ENCODE peak calls at places on chromosomes 3 and 15, in five cellular contexts. P is GM12878, V is ascending aorta, S is psoas muscle, Y is endothelial cell of umbilical vein. L is an unnamed sample. For H3K4me1, the result is how much of the 10 kb centered on the place peaks cover.

GRCh38 chr15:101107625-101108457 is 144.0 kb downstream of the CHSY1 start:
- DNase-seq in S (no peak), P (no peak), V (no peak), Y (no peak), L (peak)

GRCh38 chr3:158679547-158680000 is 7.1 kb upstream of the LXN start:
- DNase-seq in S (no peak), Y (no peak), V (no peak), P (no peak), L (peak)

GRCh38 chr3:141402476-141403171 is 34.3 kb downstream of the ZBTB38 start:
- DNase-seq in P (no peak), Y (peak), S (peak), V (no peak), L (peak)

GRCh38 chr3:62095756-62096155 is 277.6 kb downstream of the FEZF2 start:
- DNase-seq in S (no peak), V (no peak), P (no peak), Y (no peak), L (no peak)

GRCh38 chr3:197168606-197169005 is 129.8 kb downstream of the DLG1 start:
- DNase-seq in P (no peak), Y (peak), S (no peak), V (no peak), L (no peak)

GRCh38 chr3:157290761-157291160 is 130.8 kb upstream of the CCNL1 start:
- DNase-seq in P (no peak), S (no peak), V (no peak), Y (no peak), L (peak)

GRCh38 chr3:169562988-169563774 is 100.3 kb downstream of the MECOM start:
- DNase-seq in Y (no peak), P (no peak), V (no peak), S (no peak), L (no peak)

GRCh38 chr15:82663186-82663600 is 16.0 kb upstream of the CPEB1 start:
- DNase-seq in Y (peak), V (no peak), P (no peak), S (peak), L (peak)

GRCh38 chr3:176041812-176042211 is 1155.5 kb downstream of the TBL1XR1 start:
- DNase-seq in Y (no peak), V (no peak), S (no peak), P (no peak), L (no peak)

GRCh38 chr15:97502038-97502437 is 458.5 kb upstream of the ARRDC4 start:
- DNase-seq in V (no peak), S (no peak), Y (peak), P (no peak), L (no peak)

GRCh38 chr3:123791898-123792297 is 92.2 kb downstream of the MYLK start:
- DNase-seq in P (no peak), Y (peak), S (peak), V (no peak), L (no peak)

GRCh38 chr15:48682949-48683651 is 37.6 kb upstream of the FBN1 start:
- DNase-seq in P (no peak), Y (no peak), V (no peak), S (peak), L (no peak)

GRCh38 chr3:157333551-157333991 is 103.1 kb upstream of the PTX3 start:
- DNase-seq in Y (no peak), V (no peak), P (no peak), S (no peak), L (peak)

GRCh38 chr3:138591392-138591791 is 2.7 kb downstream of the CEP70 start:
- DNase-seq in P (no peak), S (no peak), Y (no peak), V (no peak), L (no peak)

GRCh38 chr15:63715818-63716217 is 117.9 kb downstream of the HERC1 start:
- DNase-seq in P (no peak), S (no peak), Y (no peak), V (no peak), L (no peak)

GRCh38 chr15:95142441-95142840 is 911.1 kb downstream of the MCTP2 start:
- DNase-seq in V (no peak), P (no peak), Y (no peak), S (no peak), L (no peak)

GRCh38 chr3:64133991-64134390 is 91.3 kb downstream of the PRICKLE2 start:
- DNase-seq in Y (no peak), S (no peak), P (no peak), V (no peak), L (no peak)

GRCh38 chr15:72365844-72366243 is 10.0 kb downstream of the HEXA start:
- DNase-seq in Y (no peak), V (no peak), P (peak), S (no peak), L (no peak)

GRCh38 chr3:89964347-89964746 is 856.9 kb downstream of the EPHA3 start:
- DNase-seq in S (no peak), P (no peak), Y (no peak), V (no peak), L (no peak)

GRCh38 chr3:149527531-149528343 is 53.2 kb downstream of the TM4SF4 start:
- DNase-seq in P (no peak), S (no peak), Y (peak), V (no peak), L (no peak)

GRCh38 chr15:64044315-64045105 is 1.8 kb downstream of the DAPK2 start:
- DNase-seq in S (no peak), Y (no peak), P (peak), V (no peak), L (no peak)

GRCh38 chr3:43090238-43090637 is 15.6 kb downstream of the POMGNT2 start:
- DNase-seq in P (no peak), Y (no peak), V (no peak), S (no peak), L (no peak)

GRCh38 chr3:193970773-193971206 is 165.2 kb upstream of the HES1 start:
- DNase-seq in V (no peak), P (no peak), S (no peak), Y (peak), L (no peak)

GRCh38 chr15:71612066-71612715 is 198.2 kb upstream of the NR2E3 start:
- DNase-seq in V (no peak), Y (no peak), S (peak), P (no peak), L (no peak)

GRCh38 chr3:73786346-73786807 is 161.6 kb upstream of the PDZRN3 start:
- DNase-seq in Y (peak), S (peak), P (no peak), V (peak), L (no peak)

GRCh38 chr15:67118808-67119207 is 53.4 kb downstream of the SMAD3 start:
- DNase-seq in V (no peak), P (no peak), Y (no peak), S (no peak), L (no peak)

GRCh38 chr15:63405159-63405558 is 23.5 kb upstream of the CA12 start:
- DNase-seq in P (no peak), V (no peak), Y (no peak), S (no peak), L (peak)

GRCh38 chr15:70399204-70399603 is 301.5 kb upstream of the TLE3 start:
- DNase-seq in Y (no peak), S (no peak), V (no peak), P (no peak), L (no peak)

DNA sequence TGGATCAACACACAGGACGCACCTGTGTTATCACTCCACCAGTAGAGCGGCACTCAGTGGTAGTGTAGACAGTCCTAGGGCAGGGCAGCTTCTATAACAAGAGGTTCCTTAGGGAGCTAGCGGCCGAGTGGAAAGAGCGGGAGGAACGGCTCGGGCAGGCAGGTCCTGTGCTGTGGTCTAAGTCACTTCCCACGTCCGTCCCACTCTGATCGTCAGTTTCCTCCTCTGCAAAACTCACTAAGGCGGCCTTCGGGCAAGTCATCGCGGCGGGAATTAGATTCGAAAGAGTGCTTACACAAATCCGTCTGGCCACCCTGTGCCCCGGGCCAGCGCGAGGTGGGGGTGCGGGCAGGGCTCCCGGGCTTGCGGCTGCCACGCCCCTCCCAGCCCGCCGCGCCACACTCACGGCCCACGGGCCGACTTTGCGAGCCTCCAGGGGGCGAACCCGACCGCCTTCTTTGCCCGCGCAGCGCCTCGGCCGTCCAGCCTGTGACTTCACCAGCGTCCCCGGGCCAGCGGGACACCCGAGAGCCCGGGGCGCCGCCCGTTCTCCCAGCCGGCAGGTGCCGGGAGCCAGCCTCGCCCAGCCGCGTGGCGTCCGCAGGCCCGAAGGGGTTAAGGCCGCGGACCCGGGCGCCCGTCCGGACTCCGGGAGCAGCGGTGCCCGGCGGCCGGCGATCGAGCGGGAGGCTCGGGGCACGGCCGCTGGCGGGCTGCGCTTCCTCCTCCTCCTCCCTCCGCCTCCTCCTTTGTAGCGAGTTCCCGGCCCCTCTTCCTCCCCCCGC is 426 bp upstream of the CORO2B start:
- DNase-seq in Y (peak), S (peak), P (no peak), V (no peak), L (peak)
- TF ChIP-seq CTCF in Y (peak), S (peak), P (no peak), V (peak), L (peak)

GRCh38 chr3:100274361-100274760 is 13.6 kb downstream of the TBC1D23 start:
- DNase-seq in V (no peak), S (no peak), P (no peak), Y (no peak), L (no peak)

GRCh38 chr3:100277255-100277800 is 16.5 kb downstream of the TBC1D23 start:
- DNase-seq in V (no peak), P (no peak), Y (no peak), S (no peak), L (no peak)

GRCh38 chr3:100278910-100279309 is 18.1 kb downstream of the TBC1D23 start:
- DNase-seq in P (no peak), V (no peak), Y (no peak), S (no peak), L (no peak)
- H3K4me1 ChIP-seq in P (under half), V (under half), Y (under half), S (under half), L (under half)

DNA sequence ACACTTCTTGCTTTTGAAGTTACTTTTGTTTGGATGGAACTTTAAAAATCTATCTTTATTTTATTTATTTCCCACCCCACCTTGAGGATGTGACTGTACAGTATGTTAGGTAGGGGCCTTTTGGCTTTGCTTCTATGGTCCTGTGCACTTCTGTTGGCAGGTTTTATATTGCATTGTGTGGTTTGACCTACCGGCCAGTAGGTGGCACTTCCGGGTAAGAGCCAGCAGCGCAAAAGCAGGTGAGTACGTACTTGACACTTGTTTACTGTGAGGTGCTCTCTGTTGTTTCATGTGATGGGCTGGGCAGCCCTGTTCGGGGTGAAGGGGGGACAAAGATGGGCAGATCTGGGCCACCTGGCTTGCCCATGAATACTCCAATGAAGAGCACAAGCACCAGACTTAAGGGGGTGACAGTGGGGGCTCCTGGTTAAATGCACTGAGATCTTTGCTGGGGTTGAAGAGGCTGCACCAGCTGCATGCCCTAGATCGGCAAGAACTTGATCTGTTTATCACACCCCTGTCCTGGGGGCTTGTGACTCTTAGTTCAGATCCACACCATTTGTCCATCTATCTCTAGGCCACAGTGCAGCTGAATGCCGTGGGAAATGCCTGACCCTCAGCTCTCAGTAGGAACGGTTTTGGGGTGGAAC is 131.6 kb downstream of the NLGN1 start:
- DNase-seq in V (no peak), S (no peak), P (no peak), Y (no peak), L (no peak)
- TF ChIP-seq CTCF in V (no peak), S (no peak), P (peak), Y (peak), L (peak)

DNA sequence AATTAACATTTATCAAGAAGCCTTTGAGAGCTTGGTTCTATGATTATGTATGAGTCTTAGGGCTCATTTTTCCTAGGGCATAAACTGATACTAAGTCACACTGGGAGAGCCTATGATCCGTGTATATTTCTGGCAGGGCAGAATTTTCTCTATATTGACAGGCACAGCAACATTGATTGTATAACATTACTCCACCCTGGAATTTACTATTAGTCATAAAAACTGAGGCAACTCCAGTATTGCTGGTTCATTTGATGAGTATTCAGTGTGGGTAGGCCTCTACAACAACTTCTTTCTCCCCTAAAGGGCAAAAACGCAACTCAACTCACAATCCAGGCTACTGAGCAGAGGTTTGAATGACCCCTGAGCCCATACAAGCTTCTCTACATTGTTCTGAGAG is 10.6 kb upstream of the CSTA start:
- DNase-seq in P (no peak), S (no peak), Y (no peak), V (no peak), L (peak)
- H3K4me1 ChIP-seq in P (under half), S (under half), Y (under half), V (under half), L (under half)

L was measured in osteoblast.